ENCODE peak calls at places on chromosome X, in nine cellular contexts. One of them, this sample, is unnamed.

GRCh38 chrX:45775462-45775861 is 574.8 kb upstream of the DIPK2B start:
- DNase-seq in activated CD4-positive, alpha-beta T cell treated with anti-CD3 and anti-CD28 coated beads, Interleukin-2, amount 50 U/mL, for 1 hour: no peak
- DNase-seq in tibial nerve: no peak
- DNase-seq in hypothalamus: no peak
- DNase-seq in germinal center: no peak
- DNase-seq in left lung: no peak
- DNase-seq in midbrain: no peak
- DNase-seq in GM13976: no peak
- DNase-seq in GM12865: no peak
- DNase-seq in this sample: no peak

GRCh38 chrX:69027181-69028005 is 137.9 kb downstream of the PJA1 start:
- DNase-seq in activated CD4-positive, alpha-beta T cell treated with anti-CD3 and anti-CD28 coated beads, Interleukin-2, amount 50 U/mL, for 1 hour: no peak
- DNase-seq in tibial nerve: no peak
- DNase-seq in hypothalamus: no peak
- DNase-seq in germinal center: no peak
- DNase-seq in left lung: no peak
- DNase-seq in midbrain: no peak
- DNase-seq in GM13976: peak
- DNase-seq in GM12865: peak
- DNase-seq in this sample: peak

GRCh38 chrX:149939271-149940014 is 1.2 kb upstream of the EOLA2 start:
- DNase-seq in activated CD4-positive, alpha-beta T cell treated with anti-CD3 and anti-CD28 coated beads, Interleukin-2, amount 50 U/mL, for 1 hour: peak
- DNase-seq in tibial nerve: peak
- DNase-seq in hypothalamus: peak
- DNase-seq in germinal center: peak
- DNase-seq in left lung: peak
- DNase-seq in midbrain: peak
- DNase-seq in GM13976: peak
- DNase-seq in GM12865: peak
- DNase-seq in this sample: peak

GRCh38 chrX:108070891-108071290 is 20.5 kb downstream of the PSMD10 start:
- DNase-seq in activated CD4-positive, alpha-beta T cell treated with anti-CD3 and anti-CD28 coated beads, Interleukin-2, amount 50 U/mL, for 1 hour: no peak
- DNase-seq in tibial nerve: no peak
- DNase-seq in hypothalamus: no peak
- DNase-seq in germinal center: no peak
- DNase-seq in left lung: no peak
- DNase-seq in midbrain: no peak
- DNase-seq in GM13976: no peak
- DNase-seq in GM12865: no peak
- DNase-seq in this sample: no peak

GRCh38 chrX:23503835-23504539 is 163.3 kb upstream of the PRDX4 start:
- DNase-seq in activated CD4-positive, alpha-beta T cell treated with anti-CD3 and anti-CD28 coated beads, Interleukin-2, amount 50 U/mL, for 1 hour: no peak
- DNase-seq in tibial nerve: peak
- DNase-seq in hypothalamus: no peak
- DNase-seq in germinal center: no peak
- DNase-seq in left lung: peak
- DNase-seq in midbrain: no peak
- DNase-seq in GM13976: no peak
- DNase-seq in GM12865: no peak
- DNase-seq in this sample: peak

GRCh38 chrX:110208092-110208491 is 109.8 kb downstream of the AMMECR1 start:
- DNase-seq in activated CD4-positive, alpha-beta T cell treated with anti-CD3 and anti-CD28 coated beads, Interleukin-2, amount 50 U/mL, for 1 hour: no peak
- DNase-seq in tibial nerve: no peak
- DNase-seq in hypothalamus: no peak
- DNase-seq in germinal center: no peak
- DNase-seq in left lung: no peak
- DNase-seq in midbrain: no peak
- DNase-seq in GM13976: no peak
- DNase-seq in GM12865: no peak
- DNase-seq in this sample: no peak

GRCh38 chrX:43121637-43122036 is 343.7 kb upstream of the PPP1R2C start:
- DNase-seq in activated CD4-positive, alpha-beta T cell treated with anti-CD3 and anti-CD28 coated beads, Interleukin-2, amount 50 U/mL, for 1 hour: no peak
- DNase-seq in tibial nerve: no peak
- DNase-seq in hypothalamus: no peak
- DNase-seq in germinal center: no peak
- DNase-seq in left lung: no peak
- DNase-seq in midbrain: no peak
- DNase-seq in GM13976: no peak
- DNase-seq in GM12865: peak
- DNase-seq in this sample: no peak

GRCh38 chrX:39894626-39895025 is 203.1 kb downstream of the BCOR start:
- DNase-seq in activated CD4-positive, alpha-beta T cell treated with anti-CD3 and anti-CD28 coated beads, Interleukin-2, amount 50 U/mL, for 1 hour: no peak
- DNase-seq in tibial nerve: no peak
- DNase-seq in hypothalamus: no peak
- DNase-seq in germinal center: no peak
- DNase-seq in left lung: no peak
- DNase-seq in midbrain: no peak
- DNase-seq in GM13976: no peak
- DNase-seq in GM12865: no peak
- DNase-seq in this sample: no peak

GRCh38 chrX:154380153-154380552 is 1.1 kb downstream of the EMD start:
- DNase-seq in activated CD4-positive, alpha-beta T cell treated with anti-CD3 and anti-CD28 coated beads, Interleukin-2, amount 50 U/mL, for 1 hour: no peak
- DNase-seq in tibial nerve: no peak
- DNase-seq in hypothalamus: no peak
- DNase-seq in germinal center: no peak
- DNase-seq in left lung: no peak
- DNase-seq in midbrain: no peak
- DNase-seq in GM13976: no peak
- DNase-seq in GM12865: no peak
- DNase-seq in this sample: no peak

GRCh38 chrX:154775611-154776349 is 13.1 kb downstream of the DKC1 start:
- DNase-seq in activated CD4-positive, alpha-beta T cell treated with anti-CD3 and anti-CD28 coated beads, Interleukin-2, amount 50 U/mL, for 1 hour: no peak
- DNase-seq in tibial nerve: no peak
- DNase-seq in hypothalamus: no peak
- DNase-seq in germinal center: no peak
- DNase-seq in left lung: no peak
- DNase-seq in midbrain: no peak
- DNase-seq in GM13976: no peak
- DNase-seq in GM12865: peak
- DNase-seq in this sample: no peak

GRCh38 chrX:112786076-112786475 is 54.6 kb downstream of the AMOT start:
- DNase-seq in activated CD4-positive, alpha-beta T cell treated with anti-CD3 and anti-CD28 coated beads, Interleukin-2, amount 50 U/mL, for 1 hour: no peak
- DNase-seq in tibial nerve: no peak
- DNase-seq in hypothalamus: no peak
- DNase-seq in germinal center: no peak
- DNase-seq in left lung: no peak
- DNase-seq in midbrain: no peak
- DNase-seq in GM13976: no peak
- DNase-seq in GM12865: no peak
- DNase-seq in this sample: no peak

GRCh38 chrX:16695079-16695676 is 17.3 kb downstream of the CTPS2 start:
- DNase-seq in activated CD4-positive, alpha-beta T cell treated with anti-CD3 and anti-CD28 coated beads, Interleukin-2, amount 50 U/mL, for 1 hour: peak
- DNase-seq in tibial nerve: peak
- DNase-seq in hypothalamus: no peak
- DNase-seq in germinal center: peak
- DNase-seq in left lung: no peak
- DNase-seq in midbrain: peak
- DNase-seq in GM13976: peak
- DNase-seq in GM12865: peak
- DNase-seq in this sample: peak

GRCh38 chrX:3550160-3550765 is 163.2 kb downstream of the PRKX start:
- DNase-seq in activated CD4-positive, alpha-beta T cell treated with anti-CD3 and anti-CD28 coated beads, Interleukin-2, amount 50 U/mL, for 1 hour: no peak
- DNase-seq in tibial nerve: no peak
- DNase-seq in hypothalamus: no peak
- DNase-seq in germinal center: no peak
- DNase-seq in left lung: no peak
- DNase-seq in midbrain: no peak
- DNase-seq in GM13976: no peak
- DNase-seq in GM12865: peak
- DNase-seq in this sample: no peak

GRCh38 chrX:31355206-31355955 is 283.5 kb upstream of the FTHL17 start:
- DNase-seq in activated CD4-positive, alpha-beta T cell treated with anti-CD3 and anti-CD28 coated beads, Interleukin-2, amount 50 U/mL, for 1 hour: no peak
- DNase-seq in tibial nerve: no peak
- DNase-seq in hypothalamus: no peak
- DNase-seq in germinal center: no peak
- DNase-seq in left lung: no peak
- DNase-seq in midbrain: no peak
- DNase-seq in GM13976: no peak
- DNase-seq in GM12865: no peak
- DNase-seq in this sample: no peak

GRCh38 chrX:123424546-123424945 is 240.5 kb downstream of the GRIA3 start:
- DNase-seq in activated CD4-positive, alpha-beta T cell treated with anti-CD3 and anti-CD28 coated beads, Interleukin-2, amount 50 U/mL, for 1 hour: no peak
- DNase-seq in tibial nerve: no peak
- DNase-seq in hypothalamus: no peak
- DNase-seq in germinal center: no peak
- DNase-seq in left lung: no peak
- DNase-seq in midbrain: no peak
- DNase-seq in GM13976: peak
- DNase-seq in GM12865: peak
- DNase-seq in this sample: no peak

GRCh38 chrX:107691024-107691448 is 62.7 kb downstream of the PRPS1 start:
- DNase-seq in activated CD4-positive, alpha-beta T cell treated with anti-CD3 and anti-CD28 coated beads, Interleukin-2, amount 50 U/mL, for 1 hour: no peak
- DNase-seq in tibial nerve: no peak
- DNase-seq in hypothalamus: no peak
- DNase-seq in germinal center: no peak
- DNase-seq in left lung: no peak
- DNase-seq in midbrain: no peak
- DNase-seq in GM13976: no peak
- DNase-seq in GM12865: no peak
- DNase-seq in this sample: no peak

GRCh38 chrX:12237131-12237530 is 98.9 kb downstream of the FRMPD4 start:
- DNase-seq in activated CD4-positive, alpha-beta T cell treated with anti-CD3 and anti-CD28 coated beads, Interleukin-2, amount 50 U/mL, for 1 hour: no peak
- DNase-seq in tibial nerve: no peak
- DNase-seq in hypothalamus: no peak
- DNase-seq in germinal center: no peak
- DNase-seq in left lung: no peak
- DNase-seq in midbrain: no peak
- DNase-seq in GM13976: no peak
- DNase-seq in GM12865: no peak
- DNase-seq in this sample: no peak

GRCh38 chrX:87621697-87622096 is 104.1 kb downstream of the KLHL4 start:
- DNase-seq in activated CD4-positive, alpha-beta T cell treated with anti-CD3 and anti-CD28 coated beads, Interleukin-2, amount 50 U/mL, for 1 hour: no peak
- DNase-seq in tibial nerve: no peak
- DNase-seq in hypothalamus: no peak
- DNase-seq in germinal center: no peak
- DNase-seq in left lung: no peak
- DNase-seq in midbrain: no peak
- DNase-seq in GM13976: no peak
- DNase-seq in GM12865: no peak
- DNase-seq in this sample: no peak

GRCh38 chrX:136148391-136148790 is 1.1 kb downstream of the FHL1 start:
- DNase-seq in activated CD4-positive, alpha-beta T cell treated with anti-CD3 and anti-CD28 coated beads, Interleukin-2, amount 50 U/mL, for 1 hour: no peak
- DNase-seq in tibial nerve: no peak
- DNase-seq in hypothalamus: no peak
- DNase-seq in germinal center: no peak
- DNase-seq in left lung: no peak
- DNase-seq in midbrain: no peak
- DNase-seq in GM13976: no peak
- DNase-seq in GM12865: no peak
- DNase-seq in this sample: no peak

GRCh38 chrX:151488677-151489076 is 74.8 kb upstream of the PASD1 start:
- DNase-seq in activated CD4-positive, alpha-beta T cell treated with anti-CD3 and anti-CD28 coated beads, Interleukin-2, amount 50 U/mL, for 1 hour: peak
- DNase-seq in tibial nerve: no peak
- DNase-seq in hypothalamus: no peak
- DNase-seq in germinal center: peak
- DNase-seq in left lung: no peak
- DNase-seq in midbrain: no peak
- DNase-seq in GM13976: peak
- DNase-seq in GM12865: peak
- DNase-seq in this sample: no peak

GRCh38 chrX:125132274-125132673 is 187.4 kb upstream of the TEX13C start:
- DNase-seq in activated CD4-positive, alpha-beta T cell treated with anti-CD3 and anti-CD28 coated beads, Interleukin-2, amount 50 U/mL, for 1 hour: no peak
- DNase-seq in tibial nerve: no peak
- DNase-seq in hypothalamus: no peak
- DNase-seq in germinal center: no peak
- DNase-seq in left lung: no peak
- DNase-seq in midbrain: no peak
- DNase-seq in GM13976: no peak
- DNase-seq in GM12865: peak
- DNase-seq in this sample: no peak

GRCh38 chrX:41906515-41907165 is 16.7 kb downstream of the CASK start:
- DNase-seq in activated CD4-positive, alpha-beta T cell treated with anti-CD3 and anti-CD28 coated beads, Interleukin-2, amount 50 U/mL, for 1 hour: no peak
- DNase-seq in tibial nerve: no peak
- DNase-seq in hypothalamus: no peak
- DNase-seq in germinal center: no peak
- DNase-seq in left lung: no peak
- DNase-seq in midbrain: no peak
- DNase-seq in GM13976: no peak
- DNase-seq in GM12865: no peak
- DNase-seq in this sample: no peak

GRCh38 chrX:16552546-16552945 is 97.4 kb upstream of the S100G start:
- DNase-seq in activated CD4-positive, alpha-beta T cell treated with anti-CD3 and anti-CD28 coated beads, Interleukin-2, amount 50 U/mL, for 1 hour: no peak
- DNase-seq in tibial nerve: no peak
- DNase-seq in hypothalamus: no peak
- DNase-seq in germinal center: no peak
- DNase-seq in left lung: no peak
- DNase-seq in midbrain: no peak
- DNase-seq in GM13976: no peak
- DNase-seq in GM12865: no peak
- DNase-seq in this sample: no peak

GRCh38 chrX:154002215-154002719 is 17.4 kb downstream of the IRAK1 start:
- DNase-seq in activated CD4-positive, alpha-beta T cell treated with anti-CD3 and anti-CD28 coated beads, Interleukin-2, amount 50 U/mL, for 1 hour: no peak
- DNase-seq in tibial nerve: peak
- DNase-seq in hypothalamus: no peak
- DNase-seq in germinal center: no peak
- DNase-seq in left lung: peak
- DNase-seq in midbrain: peak
- DNase-seq in GM13976: no peak
- DNase-seq in GM12865: peak
- DNase-seq in this sample: no peak

GRCh38 chrX:135737361-135738071 is 24.1 kb downstream of the CT45A1 start:
- DNase-seq in activated CD4-positive, alpha-beta T cell treated with anti-CD3 and anti-CD28 coated beads, Interleukin-2, amount 50 U/mL, for 1 hour: no peak
- DNase-seq in tibial nerve: no peak
- DNase-seq in hypothalamus: no peak
- DNase-seq in germinal center: no peak
- DNase-seq in left lung: no peak
- DNase-seq in midbrain: no peak
- DNase-seq in GM13976: no peak
- DNase-seq in GM12865: no peak
- DNase-seq in this sample: no peak